ENCODE peak calls at places on chromosome 5, in five cellular contexts. C, B, N, W and H are unnamed samples.

GRCh38 chr5:166505086-166505485 is 1786.4 kb upstream of the WWC1 start:
- DNase-seq in N (no peak), W (no peak), C (no peak), B (no peak), H (no peak)

GRCh38 chr5:123125172-123125508 is 36.1 kb downstream of the PRDM6 start:
- DNase-seq in C (peak; percentile 88), B (no peak), W (peak; percentile 74), N (no peak), H (peak; percentile 78)

GRCh38 chr5:1512541-1513291 is 11.0 kb downstream of the LPCAT1 start:
- DNase-seq in B (no peak), N (no peak), W (no peak), C (no peak), H (no peak)

GRCh38 chr5:41707853-41708603 is 162.2 kb downstream of the OXCT1 start:
- DNase-seq in W (peak; percentile 66), C (peak; percentile 43), N (no peak), B (no peak), H (peak; percentile 56)

GRCh38 chr5:135498662-135498995 is 37.1 kb downstream of the NEUROG1 start:
- DNase-seq in B (no peak), W (no peak), N (no peak), C (no peak), H (no peak)

GRCh38 chr5:124754206-124754927 is 7.9 kb upstream of the ZNF608 start:
- DNase-seq in N (no peak), B (no peak), C (peak; percentile 61), W (no peak), H (no peak)

GRCh38 chr5:176646049-176646706 is 1.1 kb upstream of the TSPAN17 start:
- DNase-seq in N (no peak), C (no peak), W (no peak), B (no peak), H (no peak)

GRCh38 chr5:79032031-79032711 is 37.3 kb downstream of the DMGDH start:
- DNase-seq in N (no peak), B (no peak), W (no peak), C (no peak), H (no peak)

GRCh38 chr5:92991681-92992472 is 589.1 kb downstream of the NR2F1-AS1 start:
- DNase-seq in W (peak; percentile 16), N (no peak), B (no peak), C (peak; percentile 17), H (no peak)

GRCh38 chr5:60668715-60669304 is 31.2 kb downstream of the DEPDC1B start:
- DNase-seq in N (no peak), W (peak; percentile 56), C (peak; percentile 22), B (no peak), H (peak; percentile 58)

GRCh38 chr5:138488481-138488945 is 23.2 kb downstream of the EGR1 start:
- DNase-seq in W (peak; percentile 65), C (no peak), N (no peak), B (no peak), H (peak; percentile 86)

GRCh38 chr5:104977530-104977929 is 1414.9 kb upstream of the NUDT12 start:
- DNase-seq in W (no peak), B (no peak), N (no peak), C (peak; percentile 30), H (no peak)

GRCh38 chr5:98050583-98050982 is 722.9 kb upstream of the RGMB start:
- DNase-seq in C (no peak), B (no peak), N (no peak), W (peak; percentile 46), H (peak; percentile 73)

GRCh38 chr5:96868603-96869371 is 7.5 kb upstream of the ERAP2 start:
- DNase-seq in N (no peak), C (peak; percentile 70), W (peak; percentile 79), B (no peak), H (peak; percentile 69)

GRCh38 chr5:125717209-125717608 is 706.0 kb upstream of the GRAMD2B start:
- DNase-seq in W (peak; percentile 53), B (no peak), C (no peak), N (no peak), H (peak; percentile 20)

GRCh38 chr5:35246928-35247644 is 16.8 kb upstream of the PRLR start:
- DNase-seq in N (peak; percentile 3), B (no peak), W (peak; percentile 32), C (no peak), H (no peak)

GRCh38 chr5:14906628-14907027 is 35.0 kb upstream of the ANKH start:
- DNase-seq in B (no peak), N (no peak), W (no peak), C (no peak), H (no peak)

GRCh38 chr5:169795311-169795710 is 158.2 kb downstream of the DOCK2 start:
- DNase-seq in C (no peak), W (no peak), B (no peak), N (no peak), H (peak; percentile 58)

GRCh38 chr5:105392710-105393149 is 1830.1 kb upstream of the NUDT12 start:
- DNase-seq in B (no peak), W (no peak), N (no peak), C (no peak), H (no peak)

GRCh38 chr5:17192191-17192590 is 25.2 kb upstream of the BASP1 start:
- DNase-seq in W (no peak), C (no peak), B (no peak), N (no peak), H (no peak)

GRCh38 chr5:57412680-57413079 is 69.9 kb downstream of the ACTBL2 start:
- DNase-seq in C (no peak), W (no peak), N (no peak), B (no peak), H (no peak)

GRCh38 chr5:83222906-83223305 is 145.6 kb downstream of the XRCC4 start:
- DNase-seq in C (no peak), W (no peak), B (no peak), N (no peak), H (peak; percentile 36)

GRCh38 chr5:140259509-140259908 is 43.4 kb downstream of the PFDN1 start:
- DNase-seq in N (no peak), C (no peak), W (no peak), B (no peak), H (peak; percentile 93)

GRCh38 chr5:125410501-125411162 is 664.2 kb upstream of the ZNF608 start:
- DNase-seq in N (no peak), C (no peak), W (peak; percentile 70), B (no peak), H (peak; percentile 78)

GRCh38 chr5:131810510-131811249 is 13.9 kb upstream of the FNIP1 start:
- DNase-seq in N (no peak), C (peak; percentile 12), W (peak; percentile 25), B (no peak), H (peak; percentile 40)

GRCh38 chr5:66739923-66740322 is 143.7 kb downstream of the MAST4 start:
- DNase-seq in B (no peak), N (no peak), C (no peak), W (no peak), H (no peak)

GRCh38 chr5:74833537-74834266 is 32.5 kb downstream of the FAM169A start:
- DNase-seq in N (no peak), B (no peak), W (no peak), C (no peak), H (no peak)

GRCh38 chr5:2538169-2538568 is 213.3 kb downstream of the IRX2 start:
- DNase-seq in B (no peak), N (no peak), C (no peak), W (no peak), H (no peak)

GRCh38 chr5:172820046-172820767 is 13.8 kb upstream of the ERGIC1 start:
- DNase-seq in B (no peak), W (peak; percentile 91), C (no peak), N (no peak), H (peak; percentile 95)

GRCh38 chr5:14491505-14491904 is 90.1 kb upstream of the OTULINL start:
- DNase-seq in C (no peak), B (no peak), W (peak; percentile 91), N (no peak), H (peak; percentile 7)

GRCh38 chr5:150419630-150420270 is 7.0 kb upstream of the CD74 start:
- DNase-seq in N (no peak), B (no peak), C (no peak), W (no peak), H (no peak)

GRCh38 chr5:95018511-95018910 is 266.4 kb downstream of the MCTP1 start:
- DNase-seq in B (no peak), C (no peak), W (no peak), N (no peak), H (no peak)

GRCh38 chr5:111447099-111447498 is 65.2 kb downstream of the STARD4 start:
- DNase-seq in C (no peak), W (no peak), B (no peak), N (no peak), H (no peak)

GRCh38 chr5:89374818-89375521 is 492.0 kb upstream of the MEF2C start:
- DNase-seq in B (no peak), W (no peak), C (no peak), N (no peak), H (no peak)

GRCh38 chr5:132342291-132343180 is 27.0 kb upstream of the SLC22A5 start:
- DNase-seq in C (no peak), N (no peak), B (no peak), W (no peak), H (no peak)

GRCh38 chr5:108728566-108729305 is 19.0 kb upstream of the FER start:
- DNase-seq in C (no peak), B (peak; percentile 28), W (no peak), N (peak; percentile 16), H (peak; percentile 32)

GRCh38 chr5:79771387-79771786 is 81.8 kb downstream of the CMYA5 start:
- DNase-seq in C (no peak), N (no peak), B (no peak), W (peak; percentile 85), H (no peak)

GRCh38 chr5:66178799-66179198 is 34.7 kb downstream of the SREK1 start:
- DNase-seq in C (no peak), W (no peak), N (no peak), B (no peak), H (no peak)